ENCODE peak calls at places on chromosomes 2 and 18, in ten cellular contexts. E, Y, P, C, D, Q, F, J, G and X are unnamed samples.

GRCh38 chr2:126778561-126779285 is 120.0 kb upstream of the TEX51 start:
- DNase-seq in E (no peak), Y (no peak), P (no peak), C (no peak), D (no peak), Q (no peak), F (no peak), J (no peak), G (no peak), X (no peak)

GRCh38 chr2:230958803-230959756 is 34.0 kb upstream of the GPR55 start:
- DNase-seq in E (no peak), Y (no peak), P (no peak), C (no peak), D (no peak), Q (no peak), F (no peak), J (no peak), G (no peak), X (no peak)

GRCh38 chr18:63895190-63895589 is 7.7 kb downstream of the SERPINB2 start:
- DNase-seq in E (no peak), Y (no peak), P (no peak), C (no peak), D (no peak), Q (no peak), F (no peak), J (no peak), G (no peak), X (no peak)

GRCh38 chr2:74498500-74499268 is 719 bp downstream of the LBX2 start:
- DNase-seq in E (no peak), Y (no peak), P (no peak), C (peak; percentile 75), D (no peak), Q (peak; percentile 67), F (no peak), J (no peak), G (peak; percentile 19), X (no peak)

GRCh38 chr2:70442301-70443077 is 111.1 kb downstream of the TGFA start:
- DNase-seq in E (no peak), Y (no peak), P (no peak), C (peak; percentile 69), D (no peak), Q (no peak), F (no peak), J (no peak), G (no peak), X (no peak)

GRCh38 chr2:173750831-173751230 is 214.3 kb downstream of the SP3 start:
- DNase-seq in E (no peak), Y (no peak), P (no peak), C (no peak), D (no peak), Q (no peak), F (no peak), J (no peak), G (no peak), X (no peak)

GRCh38 chr2:5839563-5839962 is 147.4 kb downstream of the SOX11 start:
- DNase-seq in E (no peak), Y (no peak), P (no peak), C (no peak), D (no peak), Q (no peak), F (no peak), J (no peak), G (no peak), X (no peak)

GRCh38 chr2:226660524-226660923 is 139.1 kb downstream of the IRS1 start:
- DNase-seq in E (no peak), Y (no peak), P (no peak), C (no peak), D (no peak), Q (no peak), F (peak; percentile 85), J (no peak), G (no peak), X (no peak)

GRCh38 chr2:231199219-231199618 is 788 bp downstream of the ARMC9 start:
- DNase-seq in E (no peak), Y (no peak), P (no peak), C (peak; percentile 16), D (no peak), Q (peak; percentile 76), F (peak; percentile 34), J (no peak), G (no peak), X (no peak)

GRCh38 chr2:230323385-230324106 is 3.4 kb upstream of the SP140L start:
- DNase-seq in E (peak; percentile 44), Y (no peak), P (peak; percentile 86), C (no peak), D (no peak), Q (no peak), F (no peak), J (no peak), G (no peak), X (no peak)

GRCh38 chr2:111659361-111660281 is 224.4 kb downstream of the ANAPC1 start:
- DNase-seq in E (peak; percentile 26), Y (no peak), P (peak; percentile 63), C (peak; percentile 71), D (no peak), Q (peak; percentile 89), F (peak; percentile 91), J (no peak), G (no peak), X (no peak)

GRCh38 chr2:110980613-110981062 is 140.1 kb upstream of the BCL2L11 start:
- DNase-seq in E (no peak), Y (no peak), P (no peak), C (no peak), D (no peak), Q (no peak), F (no peak), J (no peak), G (no peak), X (no peak)

GRCh38 chr2:43273477-43273876 is 47.1 kb upstream of the ZFP36L2 start:
- DNase-seq in E (no peak), Y (no peak), P (no peak), C (no peak), D (no peak), Q (peak; percentile 58), F (peak; percentile 63), J (no peak), G (no peak), X (no peak)

GRCh38 chr2:86251840-86252266 is 52.6 kb downstream of the MRPL35 start:
- DNase-seq in E (no peak), Y (no peak), P (no peak), C (no peak), D (no peak), Q (peak; percentile 70), F (no peak), J (no peak), G (no peak), X (no peak)